ENCODE peak calls at places on chromosomes 1 and 21, in four cellular contexts. One of them, this sample, is unnamed.

GRCh38 chr1:26694597-26695416 is 1.0 kb upstream of the ARID1A start:
- DNase-seq in lower lobe of right lung: no peak
- DNase-seq in cardiac fibroblast: no peak
- DNase-seq in right atrium auricular region: no peak
- DNase-seq in this sample: no peak

GRCh38 chr1:204331275-204331674 is 28.5 kb downstream of the PLEKHA6 start:
- DNase-seq in lower lobe of right lung: peak
- DNase-seq in cardiac fibroblast: no peak
- DNase-seq in right atrium auricular region: no peak
- DNase-seq in this sample: no peak

GRCh38 chr21:25934771-25935224 is 200.0 kb downstream of the GABPA start:
- DNase-seq in lower lobe of right lung: peak
- DNase-seq in cardiac fibroblast: peak
- DNase-seq in right atrium auricular region: peak
- DNase-seq in this sample: peak

GRCh38 chr1:218351617-218352438 is 6.7 kb downstream of the TGFB2 start:
- DNase-seq in lower lobe of right lung: no peak
- DNase-seq in cardiac fibroblast: peak
- DNase-seq in right atrium auricular region: no peak
- DNase-seq in this sample: peak

GRCh38 chr1:53982034-53982761 is 35.8 kb downstream of the LDLRAD1 start:
- DNase-seq in lower lobe of right lung: peak
- DNase-seq in cardiac fibroblast: peak
- DNase-seq in right atrium auricular region: no peak
- DNase-seq in this sample: peak

GRCh38 chr1:174114788-174115448 is 44.4 kb upstream of the RABGAP1L start:
- DNase-seq in lower lobe of right lung: no peak
- DNase-seq in cardiac fibroblast: peak
- DNase-seq in right atrium auricular region: no peak
- DNase-seq in this sample: peak

GRCh38 chr21:14773777-14774345 is 227.7 kb upstream of the SAMSN1 start:
- DNase-seq in lower lobe of right lung: peak
- DNase-seq in cardiac fibroblast: peak
- DNase-seq in right atrium auricular region: peak
- DNase-seq in this sample: peak

GRCh38 chr1:75130312-75130677 is 3.9 kb upstream of the LHX8 start:
- DNase-seq in lower lobe of right lung: no peak
- DNase-seq in cardiac fibroblast: no peak
- DNase-seq in right atrium auricular region: no peak
- DNase-seq in this sample: no peak

GRCh38 chr1:65049941-65050713 is 83.8 kb upstream of the JAK1 start:
- DNase-seq in lower lobe of right lung: no peak
- DNase-seq in cardiac fibroblast: no peak
- DNase-seq in right atrium auricular region: no peak
- DNase-seq in this sample: no peak

GRCh38 chr1:87644033-87644432 is 315.4 kb downstream of the LMO4 start:
- DNase-seq in lower lobe of right lung: no peak
- DNase-seq in cardiac fibroblast: no peak
- DNase-seq in right atrium auricular region: no peak
- DNase-seq in this sample: peak

GRCh38 chr1:147547065-147547464 is 5.8 kb downstream of the BCL9 start:
- DNase-seq in lower lobe of right lung: no peak
- DNase-seq in cardiac fibroblast: no peak
- DNase-seq in right atrium auricular region: no peak
- DNase-seq in this sample: no peak

GRCh38 chr21:39057121-39057520 is 126.1 kb downstream of the PSMG1 start:
- DNase-seq in lower lobe of right lung: no peak
- DNase-seq in cardiac fibroblast: no peak
- DNase-seq in right atrium auricular region: no peak
- DNase-seq in this sample: no peak

GRCh38 chr1:11158720-11159321 is 30.3 kb upstream of the ANGPTL7 start:
- DNase-seq in lower lobe of right lung: no peak
- DNase-seq in cardiac fibroblast: peak
- DNase-seq in right atrium auricular region: no peak
- DNase-seq in this sample: peak

GRCh38 chr1:87826639-87827345 is 498.1 kb downstream of the LMO4 start:
- DNase-seq in lower lobe of right lung: no peak
- DNase-seq in cardiac fibroblast: peak
- DNase-seq in right atrium auricular region: no peak
- DNase-seq in this sample: peak

GRCh38 chr1:96843601-96844000 is 122.0 kb downstream of the PTBP2 start:
- DNase-seq in lower lobe of right lung: no peak
- DNase-seq in cardiac fibroblast: no peak
- DNase-seq in right atrium auricular region: no peak
- DNase-seq in this sample: no peak

GRCh38 chr1:21261551-21262281 is 28.5 kb downstream of the ECE1 start:
- DNase-seq in lower lobe of right lung: peak
- DNase-seq in cardiac fibroblast: peak
- DNase-seq in right atrium auricular region: peak
- DNase-seq in this sample: peak

GRCh38 chr1:63819795-63820194 is 46.0 kb downstream of the ROR1 start:
- DNase-seq in lower lobe of right lung: no peak
- DNase-seq in cardiac fibroblast: no peak
- DNase-seq in right atrium auricular region: no peak
- DNase-seq in this sample: no peak

GRCh38 chr1:63817700-63818099 is 43.9 kb downstream of the ROR1 start:
- DNase-seq in lower lobe of right lung: no peak
- DNase-seq in cardiac fibroblast: no peak
- DNase-seq in right atrium auricular region: no peak
- DNase-seq in this sample: no peak

GRCh38 chr1:63818567-63819340 is 44.9 kb downstream of the ROR1 start:
- DNase-seq in lower lobe of right lung: no peak
- DNase-seq in cardiac fibroblast: no peak
- DNase-seq in right atrium auricular region: no peak
- DNase-seq in this sample: no peak

GRCh38 chr1:63813829-63814277 is 40.0 kb downstream of the ROR1 start:
- DNase-seq in lower lobe of right lung: no peak
- DNase-seq in cardiac fibroblast: peak
- DNase-seq in right atrium auricular region: no peak
- DNase-seq in this sample: peak

DNA sequence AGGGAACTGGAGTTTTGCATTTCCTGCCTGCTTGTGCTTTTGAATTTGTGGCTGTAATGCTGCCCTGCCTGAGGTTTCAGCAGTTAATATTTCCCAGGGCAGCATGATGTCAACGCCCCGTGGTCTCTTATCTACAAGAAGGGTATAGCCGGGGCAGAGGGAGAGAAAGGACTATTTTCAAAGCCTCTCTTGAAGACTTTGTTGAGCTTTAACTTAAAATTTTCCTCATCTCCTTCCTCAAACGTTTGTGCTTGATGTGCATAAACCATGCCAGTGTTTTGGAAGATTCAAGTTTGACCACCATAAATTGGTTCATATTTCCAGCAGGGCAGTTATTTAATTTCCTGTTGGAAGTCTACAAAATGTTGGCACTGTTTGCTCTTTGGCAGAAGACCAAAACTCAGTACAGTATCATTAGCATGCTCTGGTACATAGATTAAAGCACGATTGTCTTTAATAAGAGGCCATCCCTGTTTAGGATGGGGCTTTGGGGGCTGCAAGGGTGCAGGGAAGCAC is 43.4 kb downstream of the ROR1 start:
- DNase-seq in lower lobe of right lung: no peak
- DNase-seq in cardiac fibroblast: peak
- DNase-seq in right atrium auricular region: no peak
- DNase-seq in this sample: peak
- H3K4me3 ChIP-seq in lower lobe of right lung: no peak
- H3K4me3 ChIP-seq in cardiac fibroblast: no peak
- H3K4me3 ChIP-seq in right atrium auricular region: no peak
- H3K4me3 ChIP-seq in this sample: no peak

DNA sequence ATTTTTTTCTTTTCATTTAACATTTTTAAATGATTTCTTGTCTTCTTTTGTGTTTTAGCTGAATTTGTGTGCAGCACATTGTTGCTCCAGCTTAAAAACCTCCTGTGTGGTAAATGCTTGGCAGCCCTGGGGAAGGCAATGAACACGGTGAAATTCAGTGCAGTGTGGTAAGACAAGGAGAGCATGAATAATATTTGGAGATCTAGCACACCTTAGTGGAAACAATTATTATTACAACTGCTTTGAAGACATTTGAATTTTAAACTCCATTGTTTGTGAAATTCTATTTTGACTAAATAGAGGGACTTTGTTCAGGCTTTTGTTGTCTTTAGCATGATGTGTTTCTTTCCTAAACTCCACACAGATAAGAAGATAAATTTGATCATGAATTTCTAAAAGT is 242.6 kb upstream of the CXADR start:
- DNase-seq in lower lobe of right lung: no peak
- DNase-seq in cardiac fibroblast: peak
- DNase-seq in right atrium auricular region: peak
- DNase-seq in this sample: peak
- TF ChIP-seq CTCF in lower lobe of right lung: peak
- TF ChIP-seq CTCF in cardiac fibroblast: peak
- TF ChIP-seq CTCF in right atrium auricular region: peak
- TF ChIP-seq CTCF in this sample: peak

DNA sequence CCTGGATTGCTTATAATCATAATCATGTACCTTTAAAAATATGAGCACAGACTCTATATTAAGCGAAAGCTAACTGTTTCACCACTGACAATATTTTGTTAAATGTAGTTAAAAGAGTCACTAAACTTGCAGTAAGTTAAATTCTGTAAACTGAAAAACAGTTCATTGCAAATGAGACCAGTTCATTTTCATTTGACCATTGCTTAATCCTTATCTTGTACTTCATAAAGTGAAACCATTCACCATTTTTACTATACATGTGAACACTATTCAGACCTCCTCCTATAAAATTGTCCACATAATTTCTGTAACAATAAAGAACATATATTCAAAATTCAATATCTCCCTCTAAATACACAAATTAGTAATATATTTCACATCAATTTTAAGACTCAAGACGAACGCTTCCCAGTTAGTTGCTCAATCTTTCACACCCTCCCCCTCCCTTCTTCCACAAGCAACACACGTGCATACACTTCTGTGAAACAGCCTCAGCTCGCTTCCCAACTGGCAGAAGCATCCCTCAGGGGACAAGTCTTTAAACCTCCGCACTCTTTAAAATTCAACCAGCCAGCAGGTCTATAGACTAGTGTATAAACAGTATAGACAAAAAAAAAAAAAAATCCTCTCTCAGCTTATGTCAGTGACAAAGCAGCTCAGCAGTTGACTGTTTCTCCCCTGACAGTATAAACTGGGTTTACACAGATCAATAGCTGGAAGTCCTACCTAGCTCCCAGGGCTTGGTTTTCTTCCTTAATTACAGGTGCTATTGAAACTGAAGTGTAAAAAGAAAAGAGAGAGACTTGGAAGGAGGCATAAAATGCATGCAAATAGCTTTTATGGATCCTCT is 99.6 kb downstream of the DENND1B start:
- DNase-seq in lower lobe of right lung: peak
- DNase-seq in cardiac fibroblast: peak
- DNase-seq in right atrium auricular region: no peak
- DNase-seq in this sample: peak
- H3K4me3 ChIP-seq in lower lobe of right lung: peak
- H3K4me3 ChIP-seq in cardiac fibroblast: peak
- H3K4me3 ChIP-seq in right atrium auricular region: peak
- H3K4me3 ChIP-seq in this sample: peak

GRCh38 chr1:236144446-236145150 is 2.3 kb downstream of the GPR137B start:
- DNase-seq in lower lobe of right lung: no peak
- DNase-seq in cardiac fibroblast: no peak
- DNase-seq in right atrium auricular region: no peak
- DNase-seq in this sample: no peak
- TF ChIP-seq CTCF in lower lobe of right lung: no peak
- TF ChIP-seq CTCF in cardiac fibroblast: no peak
- TF ChIP-seq CTCF in right atrium auricular region: no peak
- TF ChIP-seq CTCF in this sample: no peak

GRCh38 chr1:162022626-162023025 is 1.0 kb downstream of the OLFML2B start:
- DNase-seq in lower lobe of right lung: no peak
- DNase-seq in cardiac fibroblast: no peak
- DNase-seq in right atrium auricular region: no peak
- DNase-seq in this sample: no peak
- H3K4me3 ChIP-seq in lower lobe of right lung: peak
- H3K4me3 ChIP-seq in cardiac fibroblast: peak
- H3K4me3 ChIP-seq in right atrium auricular region: no peak
- H3K4me3 ChIP-seq in this sample: peak

GRCh38 chr1:220338759-220339158 is 66.5 kb upstream of the RAB3GAP2 start:
- DNase-seq in lower lobe of right lung: no peak
- DNase-seq in cardiac fibroblast: no peak
- DNase-seq in right atrium auricular region: no peak
- DNase-seq in this sample: no peak

GRCh38 chr1:220335668-220336067 is 63.4 kb upstream of the RAB3GAP2 start:
- DNase-seq in lower lobe of right lung: peak
- DNase-seq in cardiac fibroblast: no peak
- DNase-seq in right atrium auricular region: no peak
- DNase-seq in this sample: peak

GRCh38 chr1:220342853-220343252 is 70.6 kb upstream of the RAB3GAP2 start:
- DNase-seq in lower lobe of right lung: no peak
- DNase-seq in cardiac fibroblast: no peak
- DNase-seq in right atrium auricular region: no peak
- DNase-seq in this sample: no peak

GRCh38 chr1:220336391-220337065 is 64.3 kb upstream of the RAB3GAP2 start:
- DNase-seq in lower lobe of right lung: no peak
- DNase-seq in cardiac fibroblast: no peak
- DNase-seq in right atrium auricular region: no peak
- DNase-seq in this sample: no peak

GRCh38 chr1:220339581-220339980 is 67.3 kb upstream of the RAB3GAP2 start:
- DNase-seq in lower lobe of right lung: no peak
- DNase-seq in cardiac fibroblast: no peak
- DNase-seq in right atrium auricular region: no peak
- DNase-seq in this sample: no peak
- TF ChIP-seq CTCF in lower lobe of right lung: no peak
- TF ChIP-seq CTCF in cardiac fibroblast: no peak
- TF ChIP-seq CTCF in right atrium auricular region: peak
- TF ChIP-seq CTCF in this sample: no peak

GRCh38 chr1:63064135-63064534 is 258.2 kb upstream of the FOXD3 start:
- DNase-seq in lower lobe of right lung: no peak
- DNase-seq in cardiac fibroblast: no peak
- DNase-seq in right atrium auricular region: no peak
- DNase-seq in this sample: no peak

GRCh38 chr1:63068626-63069025 is 253.7 kb upstream of the FOXD3 start:
- DNase-seq in lower lobe of right lung: no peak
- DNase-seq in cardiac fibroblast: peak
- DNase-seq in right atrium auricular region: no peak
- DNase-seq in this sample: no peak

GRCh38 chr1:63069214-63069613 is 253.2 kb upstream of the FOXD3 start:
- DNase-seq in lower lobe of right lung: no peak
- DNase-seq in cardiac fibroblast: no peak
- DNase-seq in right atrium auricular region: no peak
- DNase-seq in this sample: no peak

GRCh38 chr1:63063367-63063766 is 259.0 kb upstream of the FOXD3 start:
- DNase-seq in lower lobe of right lung: no peak
- DNase-seq in cardiac fibroblast: no peak
- DNase-seq in right atrium auricular region: no peak
- DNase-seq in this sample: no peak
- H3K4me3 ChIP-seq in lower lobe of right lung: no peak
- H3K4me3 ChIP-seq in cardiac fibroblast: no peak
- H3K4me3 ChIP-seq in right atrium auricular region: no peak
- H3K4me3 ChIP-seq in this sample: no peak

GRCh38 chr21:42520628-42521253 is 7.1 kb downstream of the SLC37A1 start:
- DNase-seq in lower lobe of right lung: no peak
- DNase-seq in cardiac fibroblast: no peak
- DNase-seq in right atrium auricular region: no peak
- DNase-seq in this sample: no peak
- TF ChIP-seq CTCF in lower lobe of right lung: no peak
- TF ChIP-seq CTCF in cardiac fibroblast: peak
- TF ChIP-seq CTCF in right atrium auricular region: no peak
- TF ChIP-seq CTCF in this sample: peak

This sample was measured in fibroblast of the aortic adventitia.